ENCODE peak calls at places on chromosomes 5 and 9, in six cellular contexts. I is SK-N-SH, U is K562, K is GM12878, F is H1, B is HepG2. N is an unnamed sample. For H3K27me3, the result is how much of the 10 kb centered on the place peaks cover.

GRCh38 chr9:35746583-35746982 is 2.4 kb downstream of the GBA2 start:
- DNase-seq in I (no peak), U (no peak), K (no peak), F (no peak), B (peak), N (no peak)

GRCh38 chr9:133137451-133138231 is 16.6 kb upstream of the RALGDS start:
- DNase-seq in I (no peak), U (peak), K (no peak), F (no peak), B (no peak), N (no peak)

GRCh38 chr9:72124947-72125346 is 24.3 kb upstream of the GDA start:
- DNase-seq in I (no peak), U (no peak), K (no peak), F (no peak), B (no peak), N (no peak)

GRCh38 chr5:65927497-65928340 is 1.3 kb downstream of the ERBIN start:
- DNase-seq in I (peak), U (peak), K (no peak), F (no peak), B (peak), N (no peak)

GRCh38 chr5:106680330-106680729 is 990.4 kb downstream of the EFNA5 start:
- DNase-seq in I (no peak), U (no peak), K (peak), F (no peak), B (no peak), N (no peak)

GRCh38 chr9:107487521-107488399 is 1.8 kb downstream of the KLF4 start:
- DNase-seq in I (peak), U (no peak), K (no peak), F (peak), B (no peak), N (peak)

GRCh38 chr5:124677376-124677998 is 69.0 kb downstream of the ZNF608 start:
- DNase-seq in I (peak), U (no peak), K (no peak), F (no peak), B (no peak), N (no peak)

GRCh38 chr5:148083203-148083602 is 19.4 kb downstream of the SPINK5 start:
- DNase-seq in I (no peak), U (no peak), K (no peak), F (no peak), B (no peak), N (no peak)

GRCh38 chr5:5141625-5142527 is 1.7 kb downstream of the ADAMTS16 start:
- DNase-seq in I (peak), U (peak), K (no peak), F (no peak), B (peak), N (peak)

GRCh38 chr5:132782101-132782500 is 5.1 kb upstream of the SEPTIN8 start:
- DNase-seq in I (no peak), U (peak), K (no peak), F (no peak), B (no peak), N (peak)

GRCh38 chr5:138033275-138033808 is 463 bp upstream of the FAM13B start:
- DNase-seq in I (no peak), U (no peak), K (no peak), F (peak), B (no peak), N (no peak)

GRCh38 chr5:88602584-88602983 is 280.4 kb downstream of the MEF2C start:
- DNase-seq in I (no peak), U (peak), K (no peak), F (peak), B (peak), N (no peak)

GRCh38 chr5:137622850-137623249 is 113.0 kb downstream of the KLHL3 start:
- DNase-seq in I (no peak), U (no peak), K (peak), F (no peak), B (peak), N (peak)

GRCh38 chr9:76109953-76110352 is 219.5 kb downstream of the PCSK5 start:
- DNase-seq in I (no peak), U (no peak), K (no peak), F (no peak), B (no peak), N (no peak)

GRCh38 chr9:69028754-69029153 is 6.8 kb upstream of the FXN start:
- DNase-seq in I (no peak), U (no peak), K (no peak), F (no peak), B (no peak), N (no peak)

GRCh38 chr5:137306903-137307302 is 192.2 kb downstream of the SPOCK1 start:
- DNase-seq in I (no peak), U (no peak), K (no peak), F (no peak), B (no peak), N (no peak)

GRCh38 chr5:137114529-137114928 is 384.6 kb downstream of the SPOCK1 start:
- DNase-seq in I (peak), U (peak), K (no peak), F (no peak), B (no peak), N (no peak)

GRCh38 chr5:2703615-2704014 is 47.9 kb downstream of the IRX2 start:
- DNase-seq in I (no peak), U (no peak), K (no peak), F (no peak), B (no peak), N (no peak)

GRCh38 chr9:81549500-81550206 is 139.7 kb downstream of the TLE1 start:
- DNase-seq in I (no peak), U (no peak), K (no peak), F (no peak), B (peak), N (no peak)

GRCh38 chr5:61162832-61163567 is 732 bp upstream of the SMIM15 start:
- DNase-seq in I (peak), U (peak), K (no peak), F (peak), B (peak), N (peak)

GRCh38 chr9:127612993-127613954 is 1.2 kb downstream of the STXBP1 start:
- DNase-seq in I (peak), U (peak), K (no peak), F (no peak), B (no peak), N (no peak)

GRCh38 chr9:69931340-69931739 is 110.7 kb downstream of the CFAP95 start:
- DNase-seq in I (no peak), U (peak), K (no peak), F (no peak), B (peak), N (no peak)

GRCh38 chr5:10555134-10555733 is 8.6 kb upstream of the ANKRD33B start:
- DNase-seq in I (peak), U (no peak), K (no peak), F (no peak), B (no peak), N (no peak)

GRCh38 chr5:34721359-34721758 is 65.2 kb downstream of the RAI14 start:
- DNase-seq in I (no peak), U (no peak), K (no peak), F (no peak), B (peak), N (no peak)

GRCh38 chr5:120778491-120779293 is 314.6 kb downstream of the PRR16 start:
- DNase-seq in I (no peak), U (no peak), K (no peak), F (no peak), B (no peak), N (no peak)

GRCh38 chr5:147887026-147887627 is 8.6 kb downstream of the SCGB3A2 start:
- DNase-seq in I (peak), U (peak), K (no peak), F (no peak), B (peak), N (peak)

GRCh38 chr5:153598099-153598498 is 107.6 kb downstream of the GRIA1 start:
- DNase-seq in I (no peak), U (no peak), K (no peak), F (no peak), B (no peak), N (no peak)

GRCh38 chr5:112084149-112084548 is 327.2 kb upstream of the NREP start:
- DNase-seq in I (no peak), U (no peak), K (no peak), F (no peak), B (no peak), N (no peak)

GRCh38 chr9:124768275-124768674 is 2.8 kb downstream of the NR6A1 start:
- DNase-seq in I (no peak), U (no peak), K (no peak), F (no peak), B (no peak), N (no peak)

GRCh38 chr9:79800578-79800977 is 228.8 kb downstream of the TLE4 start:
- DNase-seq in I (no peak), U (no peak), K (no peak), F (no peak), B (no peak), N (no peak)

GRCh38 chr5:77645995-77646639 is 7.6 kb upstream of the OTP start:
- DNase-seq in I (no peak), U (no peak), K (no peak), F (no peak), B (no peak), N (no peak)

GRCh38 chr5:77643654-77644404 is 5.3 kb upstream of the OTP start:
- DNase-seq in I (peak), U (no peak), K (no peak), F (no peak), B (no peak), N (no peak)

GRCh38 chr5:77645158-77645994 is 6.9 kb upstream of the OTP start:
- DNase-seq in I (peak), U (peak), K (no peak), F (no peak), B (peak), N (no peak)

GRCh38 chr5:77642915-77643653 is 4.6 kb upstream of the OTP start:
- DNase-seq in I (peak), U (no peak), K (no peak), F (no peak), B (no peak), N (no peak)

GRCh38 chr5:77644443-77645157 is 6.1 kb upstream of the OTP start:
- DNase-seq in I (peak), U (no peak), K (no peak), F (no peak), B (no peak), N (no peak)
- H3K27me3 ChIP-seq in I (half or more), U (half or more), K (under half), F (half or more), B (under half), N (under half)

GRCh38 chr5:115169392-115170127 is at the start of gene TRIM36:
- DNase-seq in I (peak), U (peak), K (peak), F (peak), B (peak), N (peak)
- TF ChIP-seq GABPA in I (no peak), U (no peak), K (no peak), F (no peak), B (no peak), N (no peak)

DNA sequence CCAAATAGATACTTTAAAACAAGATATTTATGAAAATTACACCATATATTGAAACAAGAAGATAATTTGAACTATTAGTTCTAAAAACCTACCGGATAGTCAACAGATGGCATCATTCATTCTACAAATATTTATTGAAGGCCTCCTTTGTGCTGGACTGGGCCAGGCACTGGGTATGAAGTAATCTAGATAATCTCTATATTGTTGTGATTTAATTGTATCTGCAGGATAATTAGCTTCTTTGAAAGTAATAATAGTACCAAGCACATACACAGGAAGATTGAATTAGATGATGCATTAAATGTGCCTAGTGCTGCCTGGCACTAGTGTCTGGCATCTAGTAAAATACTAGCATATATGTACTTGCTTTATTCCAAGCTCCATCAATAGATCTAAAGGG is 735.2 kb upstream of the DMAC1 start:
- DNase-seq in I (no peak), U (no peak), K (no peak), F (no peak), B (no peak), N (no peak)
- TF ChIP-seq CTCF in I (no peak), U (no peak), K (no peak), F (no peak), B (no peak), N (no peak)

GRCh38 chr5:98775246-98775961 is 1.9 kb downstream of the RGMB start:
- DNase-seq in I (no peak), U (no peak), K (no peak), F (no peak), B (no peak), N (no peak)

GRCh38 chr5:98772415-98773213 is 849 bp upstream of the RGMB start:
- DNase-seq in I (peak), U (no peak), K (no peak), F (peak), B (peak), N (no peak)

GRCh38 chr5:98773214-98773463 is 324 bp upstream of the RGMB start:
- DNase-seq in I (no peak), U (no peak), K (peak), F (no peak), B (no peak), N (no peak)

GRCh38 chr5:98774192-98775046 is 956 bp downstream of the RGMB start:
- DNase-seq in I (peak), U (peak), K (no peak), F (no peak), B (peak), N (no peak)

DNA sequence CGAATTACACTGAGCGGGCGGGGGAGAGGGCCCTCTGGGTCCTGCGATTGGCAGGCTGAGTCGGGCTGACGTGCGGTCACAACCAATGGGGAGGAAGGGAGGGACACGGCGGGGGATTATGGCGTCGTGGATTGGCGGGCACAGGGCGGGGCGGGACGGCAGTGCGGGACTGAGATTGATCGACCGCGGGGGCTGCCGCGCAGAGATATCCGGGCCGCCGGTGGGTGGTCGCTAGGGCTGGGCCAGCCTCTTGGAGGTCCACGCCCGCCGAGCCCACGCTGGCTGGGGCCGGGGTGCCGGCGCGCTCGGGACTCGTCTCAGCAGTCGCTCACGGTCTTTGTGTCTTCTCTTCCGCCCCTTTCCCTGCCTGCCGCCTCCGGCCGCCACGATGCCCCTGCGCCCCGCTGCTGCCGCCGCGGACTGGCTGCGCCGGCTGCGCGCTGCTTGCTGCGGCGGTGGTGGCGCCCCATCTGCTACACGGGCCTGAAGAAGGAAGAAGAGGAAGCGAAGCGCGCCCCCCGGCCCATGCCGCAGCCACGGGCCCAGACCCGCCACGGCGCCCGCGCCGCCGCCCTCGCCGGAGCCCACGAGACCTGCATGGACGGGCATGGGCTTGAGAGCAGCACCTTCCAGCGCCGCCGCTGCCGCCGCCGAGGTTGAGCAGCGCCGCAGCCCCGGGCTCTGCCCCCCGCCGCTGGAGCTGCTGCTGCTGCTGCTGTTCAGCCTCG is at the start of gene RGMB:
- DNase-seq in I (peak), U (no peak), K (peak), F (peak), B (peak), N (no peak)
- H3K27me3 ChIP-seq in I (under half), U (under half), K (under half), F (under half), B (under half), N (under half)

GRCh38 chr9:89313842-89314241 is 2.8 kb downstream of the CKS2 start:
- DNase-seq in I (no peak), U (no peak), K (no peak), F (no peak), B (no peak), N (no peak)
- TF ChIP-seq GABPA in I (no peak), U (no peak), K (no peak), F (no peak), B (no peak), N (no peak)

GRCh38 chr9:136536721-136537241 is 9.1 kb downstream of the NOTCH1 start:
- DNase-seq in I (no peak), U (no peak), K (no peak), F (no peak), B (no peak), N (no peak)
- TF ChIP-seq CTCF in I (no peak), U (no peak), K (peak), F (peak), B (no peak), N (no peak)

GRCh38 chr9:113646946-113647914 is 183.7 kb downstream of the RGS3 start:
- DNase-seq in I (no peak), U (no peak), K (no peak), F (no peak), B (no peak), N (no peak)

GRCh38 chr9:113645972-113646241 is 182.4 kb downstream of the RGS3 start:
- DNase-seq in I (no peak), U (no peak), K (no peak), F (no peak), B (no peak), N (no peak)

GRCh38 chr9:113645224-113645971 is 181.9 kb downstream of the RGS3 start:
- DNase-seq in I (no peak), U (no peak), K (no peak), F (no peak), B (no peak), N (no peak)

GRCh38 chr9:113648048-113648447 is 184.5 kb downstream of the RGS3 start:
- DNase-seq in I (no peak), U (no peak), K (no peak), F (no peak), B (no peak), N (no peak)

DNA sequence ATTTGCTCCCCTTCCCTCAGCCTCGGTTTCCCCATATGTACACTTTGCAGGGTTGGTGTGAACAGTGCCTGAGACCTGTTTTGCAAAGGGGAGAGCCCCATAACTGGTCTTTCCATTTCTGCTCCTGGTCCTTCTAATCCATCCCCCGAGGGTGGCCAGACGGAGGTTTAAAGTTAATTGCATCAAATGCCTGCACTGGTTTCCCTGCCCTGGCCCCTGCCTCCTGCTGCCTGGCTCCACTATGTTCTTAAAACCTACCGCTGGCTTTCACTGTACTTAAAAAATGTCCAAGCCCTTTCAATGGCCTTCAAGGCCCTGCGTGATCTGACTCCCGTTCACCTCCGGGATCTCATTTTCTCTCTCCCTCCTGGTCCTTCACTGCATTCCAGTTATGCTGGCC is 183.0 kb downstream of the RGS3 start:
- DNase-seq in I (no peak), U (no peak), K (no peak), F (no peak), B (no peak), N (no peak)
- H3K27me3 ChIP-seq in I (under half), U (half or more), K (under half), F (under half), B (under half), N (under half)

GRCh38 chr9:134694714-134695113 is 53.1 kb downstream of the COL5A1 start:
- DNase-seq in I (no peak), U (no peak), K (no peak), F (no peak), B (no peak), N (no peak)
- TF ChIP-seq GABPA in I (no peak), U (no peak), K (no peak), F (no peak), B (no peak), N (no peak)